ENCODE peak calls at places on chromosome X, in four cellular contexts. One of them, this sample, is unnamed.

GRCh38 chrX:45714864-45715263 is 514.2 kb upstream of the DIPK2B start:
- DNase-seq in epithelial cell of proximal tubule: no peak
- DNase-seq in cardiac fibroblast: peak
- DNase-seq in brain microvascular endothelial cell: peak
- DNase-seq in this sample: peak

GRCh38 chrX:17082831-17083230 is 136.4 kb downstream of the REPS2 start:
- DNase-seq in epithelial cell of proximal tubule: no peak
- DNase-seq in cardiac fibroblast: peak
- DNase-seq in brain microvascular endothelial cell: no peak
- DNase-seq in this sample: no peak

GRCh38 chrX:26208012-26208411 is 8.0 kb upstream of the MAGEB5 start:
- DNase-seq in epithelial cell of proximal tubule: no peak
- DNase-seq in cardiac fibroblast: no peak
- DNase-seq in brain microvascular endothelial cell: no peak
- DNase-seq in this sample: no peak

GRCh38 chrX:150094996-150095395 is 156.7 kb upstream of the EOLA2 start:
- DNase-seq in epithelial cell of proximal tubule: no peak
- DNase-seq in cardiac fibroblast: no peak
- DNase-seq in brain microvascular endothelial cell: no peak
- DNase-seq in this sample: no peak

GRCh38 chrX:65695849-65696248 is 28.4 kb downstream of the MSN start:
- DNase-seq in epithelial cell of proximal tubule: no peak
- DNase-seq in cardiac fibroblast: no peak
- DNase-seq in brain microvascular endothelial cell: no peak
- DNase-seq in this sample: no peak

GRCh38 chrX:74420194-74421035 is 878 bp upstream of the SLC16A2 start:
- DNase-seq in epithelial cell of proximal tubule: no peak
- DNase-seq in cardiac fibroblast: peak
- DNase-seq in brain microvascular endothelial cell: peak
- DNase-seq in this sample: no peak

GRCh38 chrX:115261148-115261547 is 27.3 kb upstream of the LRCH2 start:
- DNase-seq in epithelial cell of proximal tubule: no peak
- DNase-seq in cardiac fibroblast: no peak
- DNase-seq in brain microvascular endothelial cell: no peak
- DNase-seq in this sample: no peak

GRCh38 chrX:17369294-17369693 is 5.7 kb upstream of the NHS start:
- DNase-seq in epithelial cell of proximal tubule: no peak
- DNase-seq in cardiac fibroblast: no peak
- DNase-seq in brain microvascular endothelial cell: no peak
- DNase-seq in this sample: no peak

GRCh38 chrX:155893513-155893912 is 12.4 kb downstream of the VAMP7 start:
- DNase-seq in epithelial cell of proximal tubule: no peak
- DNase-seq in cardiac fibroblast: no peak
- DNase-seq in brain microvascular endothelial cell: no peak
- DNase-seq in this sample: no peak

GRCh38 chrX:128020701-128021100 is 31.5 kb downstream of the ACTRT1 start:
- DNase-seq in epithelial cell of proximal tubule: peak
- DNase-seq in cardiac fibroblast: peak
- DNase-seq in brain microvascular endothelial cell: peak
- DNase-seq in this sample: no peak

GRCh38 chrX:110089656-110090404 is 86.9 kb downstream of the TMEM164 start:
- DNase-seq in epithelial cell of proximal tubule: no peak
- DNase-seq in cardiac fibroblast: no peak
- DNase-seq in brain microvascular endothelial cell: no peak
- DNase-seq in this sample: no peak

GRCh38 chrX:147315493-147315892 is 500.9 kb upstream of the CXorf51A start:
- DNase-seq in epithelial cell of proximal tubule: no peak
- DNase-seq in cardiac fibroblast: no peak
- DNase-seq in brain microvascular endothelial cell: no peak
- DNase-seq in this sample: no peak

GRCh38 chrX:139554991-139555675 is 24.6 kb downstream of the F9 start:
- DNase-seq in epithelial cell of proximal tubule: no peak
- DNase-seq in cardiac fibroblast: no peak
- DNase-seq in brain microvascular endothelial cell: no peak
- DNase-seq in this sample: no peak

GRCh38 chrX:1673337-1673736 is 58.5 kb downstream of the ASMT start:
- DNase-seq in epithelial cell of proximal tubule: no peak
- DNase-seq in cardiac fibroblast: peak
- DNase-seq in brain microvascular endothelial cell: no peak
- DNase-seq in this sample: no peak

GRCh38 chrX:118215346-118215745 is 98.7 kb upstream of the KLHL13 start:
- DNase-seq in epithelial cell of proximal tubule: no peak
- DNase-seq in cardiac fibroblast: no peak
- DNase-seq in brain microvascular endothelial cell: no peak
- DNase-seq in this sample: no peak

GRCh38 chrX:39052751-39053150 is 251.5 kb downstream of the MID1IP1 start:
- DNase-seq in epithelial cell of proximal tubule: no peak
- DNase-seq in cardiac fibroblast: no peak
- DNase-seq in brain microvascular endothelial cell: no peak
- DNase-seq in this sample: no peak

GRCh38 chrX:18676470-18676869 is 4.6 kb upstream of the RS1 start:
- DNase-seq in epithelial cell of proximal tubule: no peak
- DNase-seq in cardiac fibroblast: no peak
- DNase-seq in brain microvascular endothelial cell: no peak
- DNase-seq in this sample: no peak

GRCh38 chrX:36963069-36963808 is 44.9 kb upstream of the FAM47C start:
- DNase-seq in epithelial cell of proximal tubule: no peak
- DNase-seq in cardiac fibroblast: no peak
- DNase-seq in brain microvascular endothelial cell: no peak
- DNase-seq in this sample: no peak

GRCh38 chrX:115388879-115389278 is 99.4 kb downstream of the LUZP4 start:
- DNase-seq in epithelial cell of proximal tubule: no peak
- DNase-seq in cardiac fibroblast: peak
- DNase-seq in brain microvascular endothelial cell: no peak
- DNase-seq in this sample: no peak

GRCh38 chrX:12138366-12139313 is at the start of gene FRMPD4:
- DNase-seq in epithelial cell of proximal tubule: no peak
- DNase-seq in cardiac fibroblast: peak
- DNase-seq in brain microvascular endothelial cell: no peak
- DNase-seq in this sample: no peak

GRCh38 chrX:7100022-7100421 is 47.5 kb upstream of the STS start:
- DNase-seq in epithelial cell of proximal tubule: no peak
- DNase-seq in cardiac fibroblast: no peak
- DNase-seq in brain microvascular endothelial cell: no peak
- DNase-seq in this sample: no peak

GRCh38 chrX:100673397-100673953 is 29.5 kb downstream of the SRPX2 start:
- DNase-seq in epithelial cell of proximal tubule: peak
- DNase-seq in cardiac fibroblast: peak
- DNase-seq in brain microvascular endothelial cell: peak
- DNase-seq in this sample: peak

GRCh38 chrX:373641-374471 is 12.9 kb downstream of the PPP2R3B start:
- DNase-seq in epithelial cell of proximal tubule: no peak
- DNase-seq in cardiac fibroblast: peak
- DNase-seq in brain microvascular endothelial cell: no peak
- DNase-seq in this sample: no peak
- H3K4me3 ChIP-seq in epithelial cell of proximal tubule: peak
- H3K4me3 ChIP-seq in cardiac fibroblast: peak
- H3K4me3 ChIP-seq in brain microvascular endothelial cell: peak
- H3K4me3 ChIP-seq in this sample: peak

GRCh38 chrX:130172127-130172834 is 519 bp downstream of the RAB33A start:
- DNase-seq in epithelial cell of proximal tubule: no peak
- DNase-seq in cardiac fibroblast: no peak
- DNase-seq in brain microvascular endothelial cell: no peak
- DNase-seq in this sample: no peak
- H3K4me3 ChIP-seq in epithelial cell of proximal tubule: peak
- H3K4me3 ChIP-seq in cardiac fibroblast: peak
- H3K4me3 ChIP-seq in brain microvascular endothelial cell: peak
- H3K4me3 ChIP-seq in this sample: peak

GRCh38 chrX:153766098-153766817 is 2.2 kb downstream of the PLXNB3 start:
- DNase-seq in epithelial cell of proximal tubule: no peak
- DNase-seq in cardiac fibroblast: peak
- DNase-seq in brain microvascular endothelial cell: peak
- DNase-seq in this sample: peak

GRCh38 chrX:153763989-153764755 is at the start of gene PLXNB3:
- DNase-seq in epithelial cell of proximal tubule: no peak
- DNase-seq in cardiac fibroblast: peak
- DNase-seq in brain microvascular endothelial cell: peak
- DNase-seq in this sample: peak

GRCh38 chrX:153765138-153766079 is 1.4 kb downstream of the PLXNB3 start:
- DNase-seq in epithelial cell of proximal tubule: no peak
- DNase-seq in cardiac fibroblast: no peak
- DNase-seq in brain microvascular endothelial cell: no peak
- DNase-seq in this sample: no peak

GRCh38 chrX:153763298-153763932 is 634 bp upstream of the PLXNB3 start:
- DNase-seq in epithelial cell of proximal tubule: no peak
- DNase-seq in cardiac fibroblast: no peak
- DNase-seq in brain microvascular endothelial cell: no peak
- DNase-seq in this sample: no peak

DNA sequence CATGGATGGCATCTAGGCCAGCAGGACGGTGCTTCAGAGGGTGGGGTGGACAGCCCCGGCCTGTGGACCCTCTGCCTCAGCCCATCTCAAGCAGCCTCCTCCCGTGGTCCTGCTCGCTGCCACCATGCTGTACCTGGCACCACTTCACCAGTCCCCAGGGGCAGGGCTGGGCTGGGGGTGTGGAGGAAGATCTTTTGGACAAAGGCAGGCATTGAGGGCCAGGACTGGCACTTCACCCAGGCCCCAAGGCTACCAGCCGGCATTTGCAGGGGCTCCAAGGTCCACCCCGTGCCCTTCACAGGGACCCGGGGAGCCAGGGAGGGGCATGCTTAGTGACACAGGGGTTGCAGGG is 713 bp downstream of the PLXNB3 start:
- DNase-seq in epithelial cell of proximal tubule: no peak
- DNase-seq in cardiac fibroblast: no peak
- DNase-seq in brain microvascular endothelial cell: no peak
- DNase-seq in this sample: no peak
- H3K4me3 ChIP-seq in epithelial cell of proximal tubule: peak
- H3K4me3 ChIP-seq in cardiac fibroblast: peak
- H3K4me3 ChIP-seq in brain microvascular endothelial cell: peak
- H3K4me3 ChIP-seq in this sample: peak

GRCh38 chrX:72131317-72132294 is at the start of gene RTL5:
- DNase-seq in epithelial cell of proximal tubule: no peak
- DNase-seq in cardiac fibroblast: peak
- DNase-seq in brain microvascular endothelial cell: peak
- DNase-seq in this sample: peak
- H3K4me3 ChIP-seq in epithelial cell of proximal tubule: peak
- H3K4me3 ChIP-seq in cardiac fibroblast: peak
- H3K4me3 ChIP-seq in brain microvascular endothelial cell: peak
- H3K4me3 ChIP-seq in this sample: peak